ENCODE peak calls at places on chromosomes 7 and 10, in seven cellular contexts. L, X, M, N, K, G and R are unnamed samples.

GRCh38 chr10:52249850-52250395 is 64.2 kb upstream of the DKK1 start:
- DNase-seq in L (no peak), X (no peak), M (no peak), N (no peak), K (no peak), G (peak; percentile 4), R (no peak)

GRCh38 chr7:6571160-6571779 is 6.0 kb upstream of the ZDHHC4 start:
- DNase-seq in L (no peak), X (no peak), M (no peak), N (no peak), K (no peak), G (no peak), R (no peak)

GRCh38 chr10:3770611-3771110 is 14.3 kb downstream of the KLF6 start:
- DNase-seq in L (no peak), X (no peak), M (no peak), N (peak; percentile 29), K (no peak), G (no peak), R (no peak)

GRCh38 chr7:41261081-41261480 is 441.8 kb downstream of the INHBA start:
- DNase-seq in L (no peak), X (no peak), M (no peak), N (no peak), K (no peak), G (no peak), R (no peak)

GRCh38 chr10:23980054-23980453 is 228.9 kb upstream of the KIAA1217 start:
- DNase-seq in L (no peak), X (no peak), M (no peak), N (peak; percentile 49), K (no peak), G (no peak), R (no peak)

GRCh38 chr10:63866075-63866746 is 345.0 kb downstream of the REEP3 start:
- DNase-seq in L (peak; percentile 41), X (peak; percentile 19), M (peak; percentile 73), N (peak; percentile 74), K (peak; percentile 62), G (peak; percentile 69), R (peak; percentile 13)

GRCh38 chr7:40469481-40469880 is 334.7 kb downstream of the SUGCT start:
- DNase-seq in L (no peak), X (peak; percentile 43), M (no peak), N (no peak), K (no peak), G (peak; percentile 63), R (no peak)

GRCh38 chr10:6907877-6908530 is 327.9 kb upstream of the PRKCQ start:
- DNase-seq in L (no peak), X (no peak), M (no peak), N (no peak), K (no peak), G (no peak), R (no peak)

GRCh38 chr10:60615551-60615950 is 162.7 kb upstream of the CDK1 start:
- DNase-seq in L (no peak), X (no peak), M (no peak), N (no peak), K (no peak), G (no peak), R (no peak)

GRCh38 chr7:31526882-31527281 is 13.0 kb downstream of the ITPRID1 start:
- DNase-seq in L (peak; percentile 87), X (no peak), M (no peak), N (no peak), K (no peak), G (no peak), R (no peak)

GRCh38 chr10:75067272-75067671 is 44.2 kb upstream of the SAMD8 start:
- DNase-seq in L (no peak), X (no peak), M (no peak), N (no peak), K (no peak), G (no peak), R (no peak)

GRCh38 chr10:77430530-77430929 is 207.1 kb downstream of the KCNMA1 start:
- DNase-seq in L (no peak), X (no peak), M (no peak), N (no peak), K (no peak), G (no peak), R (no peak)

GRCh38 chr7:31043035-31043434 is 9.1 kb upstream of the ADCYAP1R1 start:
- DNase-seq in L (no peak), X (no peak), M (peak; percentile 66), N (peak; percentile 30), K (no peak), G (no peak), R (no peak)

GRCh38 chr10:97319671-97320479 is 804 bp downstream of the FRAT1 start:
- DNase-seq in L (peak; percentile 64), X (no peak), M (peak; percentile 65), N (peak; percentile 64), K (peak; percentile 32), G (no peak), R (peak; percentile 70)

GRCh38 chr7:84191261-84191660 is 3.3 kb downstream of the SEMA3A start:
- DNase-seq in L (no peak), X (no peak), M (no peak), N (no peak), K (no peak), G (no peak), R (no peak)

GRCh38 chr7:105014725-105015630 is 973 bp downstream of the KMT2E start:
- DNase-seq in L (peak; percentile 69), X (no peak), M (peak; percentile 69), N (peak; percentile 33), K (peak; percentile 84), G (peak; percentile 64), R (peak; percentile 80)

GRCh38 chr10:123573236-123574147 is 92.7 kb upstream of the GPR26 start:
- DNase-seq in L (peak; percentile 43), X (no peak), M (no peak), N (peak; percentile 75), K (no peak), G (peak; percentile 21), R (peak; percentile 73)